ENCODE peak calls at places on chromosome 6, in ten cellular contexts. I is M059J; E is NT2/D1; S is small intestine; U is HS-27A; O is fibroblast of mammary gland; G is stimulated activated CD8-positive, alpha-beta memory T cell treated with anti-CD3 and anti-CD28 coated beads, Interleukin-4, amount 100 ng/mL, for 48 hours; V is PC-9; Y is sciatic nerve; C is kidney tubule cell. K is an unnamed sample.

GRCh38 chr6:159910342-159910741 is 19.6 kb downstream of the MAS1 start:
- DNase-seq in I (no peak), E (no peak), S (no peak), U (no peak), O (no peak), G (no peak), V (no peak), Y (no peak), C (no peak), K (no peak)

GRCh38 chr6:155023717-155024116 is 28.6 kb downstream of the TIAM2 start:
- DNase-seq in I (no peak), E (no peak), S (no peak), U (no peak), O (no peak), G (no peak), V (no peak), Y (no peak), C (no peak), K (no peak)

GRCh38 chr6:113364781-113365545 is 492.2 kb upstream of the MARCKS start:
- DNase-seq in I (peak; percentile 85), E (no peak), S (no peak), U (no peak), O (peak; percentile 59), G (no peak), V (no peak), Y (no peak), C (peak; percentile 60), K (no peak)

GRCh38 chr6:31690231-31691077 is 9.6 kb upstream of the LY6G5C start:
- DNase-seq in I (no peak), E (no peak), S (peak; percentile 92), U (no peak), O (no peak), G (no peak), V (no peak), Y (no peak), C (peak; percentile 16), K (no peak)

GRCh38 chr6:90860822-90861601 is 274.1 kb upstream of the MAP3K7 start:
- DNase-seq in I (no peak), E (no peak), S (no peak), U (no peak), O (peak; percentile 7), G (no peak), V (no peak), Y (no peak), C (no peak), K (no peak)

GRCh38 chr6:126123226-126123625 is 136.9 kb downstream of the TRMT11 start:
- DNase-seq in I (no peak), E (no peak), S (peak; percentile 45), U (no peak), O (no peak), G (no peak), V (no peak), Y (no peak), C (no peak), K (no peak)

GRCh38 chr6:882084-882598 is 189.2 kb upstream of the EXOC2 start:
- DNase-seq in I (no peak), E (no peak), S (no peak), U (no peak), O (no peak), G (no peak), V (no peak), Y (no peak), C (no peak), K (no peak)

GRCh38 chr6:97059473-97059872 is 134.9 kb downstream of the KLHL32 start:
- DNase-seq in I (peak; percentile 29), E (no peak), S (peak; percentile 38), U (no peak), O (peak; percentile 53), G (no peak), V (peak; percentile 54), Y (no peak), C (peak; percentile 50), K (no peak)

GRCh38 chr6:19754686-19755085 is 82.5 kb upstream of the ID4 start:
- DNase-seq in I (peak; percentile 20), E (no peak), S (no peak), U (no peak), O (no peak), G (no peak), V (peak; percentile 35), Y (no peak), C (no peak), K (no peak)

GRCh38 chr6:139539852-139540251 is 165.4 kb upstream of the CITED2 start:
- DNase-seq in I (peak; percentile 99), E (peak; percentile 1), S (no peak), U (peak; percentile 35), O (peak; percentile 98), G (no peak), V (peak; percentile 74), Y (no peak), C (peak; percentile 98), K (peak; percentile 7)

GRCh38 chr6:33206864-33207568 is 1.3 kb upstream of the RING1 start:
- DNase-seq in I (peak; percentile 98), E (no peak), S (no peak), U (no peak), O (no peak), G (no peak), V (no peak), Y (no peak), C (peak; percentile 56), K (no peak)